ENCODE peak calls at places on chromosome 22, in six cellular contexts. E is stimulated activated CD4-positive, alpha-beta T cell treated with anti-CD3 and anti-CD28 coated beads, Interleukin-2, amount 100 ng/mL, for 48 hours; Q is GM12892; P is GM12865; M is PC-9; Z is NCI-H2107. F is an unnamed sample.

GRCh38 chr22:38167988-38168407 is 13.6 kb downstream of the PLA2G6 start:
- DNase-seq in M (no peak), P (no peak), Q (no peak), E (no peak), Z (no peak), F (no peak)

GRCh38 chr22:45335021-45335818 is 25.5 kb downstream of the FAM118A start:
- DNase-seq in Q (no peak), Z (no peak), M (no peak), E (no peak), P (no peak), F (peak)

GRCh38 chr22:19722175-19722914 is 994 bp upstream of the GP1BB start:
- DNase-seq in M (no peak), Z (no peak), P (no peak), Q (no peak), E (no peak), F (peak)

GRCh38 chr22:46906326-46907045 is 144.0 kb downstream of the TBC1D22A start:
- DNase-seq in E (no peak), M (no peak), Z (no peak), Q (no peak), P (no peak), F (no peak)

GRCh38 chr22:47354668-47355387 is 592.4 kb downstream of the TBC1D22A start:
- DNase-seq in P (no peak), M (no peak), Z (no peak), E (no peak), Q (no peak), F (no peak)

GRCh38 chr22:42376721-42377177 is 55.5 kb downstream of the NFAM1 start:
- DNase-seq in M (no peak), Z (no peak), Q (no peak), P (peak), E (no peak), F (peak)

GRCh38 chr22:37242395-37242918 is 1.6 kb downstream of the RAC2 start:
- DNase-seq in E (peak), P (peak), Q (peak), M (no peak), Z (no peak), F (no peak)

GRCh38 chr22:35777335-35777975 is 59.8 kb downstream of the APOL5 start:
- DNase-seq in P (no peak), Q (no peak), Z (no peak), M (peak), E (no peak), F (no peak)

GRCh38 chr22:37906364-37907008 is 389 bp downstream of the MICALL1 start:
- DNase-seq in Q (peak), M (no peak), P (peak), E (no peak), Z (no peak), F (peak)

GRCh38 chr22:45181240-45181639 is 17.5 kb downstream of the NUP50 start:
- DNase-seq in P (no peak), Z (no peak), Q (no peak), E (no peak), M (no peak), F (no peak)